ENCODE peak calls at places on chromosomes 13 and 19, in seven cellular contexts. One of them, this sample, is unnamed. For H3K4me1, the result is how much of the 10 kb centered on the place peaks cover.

GRCh38 chr19:30722801-30723200 is 350.6 kb downstream of the ZNF536 start:
- DNase-seq in A549: no peak
- DNase-seq in upper lobe of left lung: no peak
- DNase-seq in breast epithelium: no peak
- DNase-seq in H1: no peak
- DNase-seq in uterus: no peak
- DNase-seq in tibial nerve: no peak
- DNase-seq in this sample: no peak

GRCh38 chr13:59766236-59766635 is 397.5 kb downstream of the DIAPH3 start:
- DNase-seq in A549: no peak
- DNase-seq in uterus: no peak
- DNase-seq in H1: no peak
- DNase-seq in tibial nerve: no peak
- DNase-seq in upper lobe of left lung: no peak
- DNase-seq in breast epithelium: no peak
- DNase-seq in this sample: no peak

GRCh38 chr19:43675269-43675879 is 5.4 kb upstream of the PLAUR start:
- DNase-seq in H1: no peak
- DNase-seq in breast epithelium: peak
- DNase-seq in upper lobe of left lung: peak
- DNase-seq in A549: peak
- DNase-seq in uterus: no peak
- DNase-seq in tibial nerve: no peak
- DNase-seq in this sample: peak

GRCh38 chr13:27170521-27171243 is 929 bp downstream of the USP12 start:
- DNase-seq in upper lobe of left lung: peak
- DNase-seq in tibial nerve: no peak
- DNase-seq in A549: peak
- DNase-seq in uterus: peak
- DNase-seq in H1: no peak
- DNase-seq in breast epithelium: no peak
- DNase-seq in this sample: no peak

GRCh38 chr19:3135961-3136683 is at the start of gene GNA15:
- DNase-seq in tibial nerve: no peak
- DNase-seq in H1: no peak
- DNase-seq in upper lobe of left lung: peak
- DNase-seq in A549: no peak
- DNase-seq in breast epithelium: peak
- DNase-seq in uterus: no peak
- DNase-seq in this sample: no peak

GRCh38 chr13:89486065-89486464 is 1814.9 kb downstream of the SLITRK5 start:
- DNase-seq in breast epithelium: no peak
- DNase-seq in upper lobe of left lung: no peak
- DNase-seq in tibial nerve: no peak
- DNase-seq in uterus: no peak
- DNase-seq in H1: no peak
- DNase-seq in A549: no peak
- DNase-seq in this sample: no peak

GRCh38 chr19:42512743-42513304 is 15.5 kb downstream of the CEACAM1 start:
- DNase-seq in upper lobe of left lung: no peak
- DNase-seq in H1: no peak
- DNase-seq in tibial nerve: no peak
- DNase-seq in uterus: no peak
- DNase-seq in A549: no peak
- DNase-seq in breast epithelium: no peak
- DNase-seq in this sample: peak

GRCh38 chr19:926595-927043 is 784 bp downstream of the ARID3A start:
- DNase-seq in upper lobe of left lung: peak
- DNase-seq in breast epithelium: peak
- DNase-seq in uterus: peak
- DNase-seq in A549: no peak
- DNase-seq in H1: no peak
- DNase-seq in tibial nerve: no peak
- DNase-seq in this sample: no peak

GRCh38 chr19:56477429-56478338 is 539 bp upstream of the ZNF667 start:
- DNase-seq in H1: peak
- DNase-seq in breast epithelium: peak
- DNase-seq in uterus: peak
- DNase-seq in A549: no peak
- DNase-seq in tibial nerve: peak
- DNase-seq in upper lobe of left lung: peak
- DNase-seq in this sample: no peak

GRCh38 chr19:50555447-50556235 is 12.6 kb downstream of the LRRC4B start:
- DNase-seq in tibial nerve: no peak
- DNase-seq in upper lobe of left lung: no peak
- DNase-seq in A549: no peak
- DNase-seq in breast epithelium: no peak
- DNase-seq in uterus: no peak
- DNase-seq in H1: peak
- DNase-seq in this sample: no peak

GRCh38 chr13:49527123-49527522 is 31.4 kb downstream of the PHF11 start:
- DNase-seq in tibial nerve: no peak
- DNase-seq in A549: no peak
- DNase-seq in breast epithelium: no peak
- DNase-seq in upper lobe of left lung: no peak
- DNase-seq in uterus: no peak
- DNase-seq in H1: no peak
- DNase-seq in this sample: no peak

GRCh38 chr19:19823916-19824315 is 2.4 kb upstream of the ZNF506 start:
- DNase-seq in tibial nerve: no peak
- DNase-seq in upper lobe of left lung: no peak
- DNase-seq in uterus: no peak
- DNase-seq in H1: no peak
- DNase-seq in A549: no peak
- DNase-seq in breast epithelium: no peak
- DNase-seq in this sample: peak

GRCh38 chr13:31048521-31048920 is 113.2 kb downstream of the HSPH1 start:
- DNase-seq in upper lobe of left lung: no peak
- DNase-seq in uterus: no peak
- DNase-seq in breast epithelium: no peak
- DNase-seq in H1: no peak
- DNase-seq in A549: no peak
- DNase-seq in tibial nerve: no peak
- DNase-seq in this sample: no peak

GRCh38 chr13:87820221-87820620 is 149.1 kb downstream of the SLITRK5 start:
- DNase-seq in tibial nerve: no peak
- DNase-seq in upper lobe of left lung: no peak
- DNase-seq in uterus: no peak
- DNase-seq in H1: no peak
- DNase-seq in A549: no peak
- DNase-seq in breast epithelium: no peak
- DNase-seq in this sample: no peak

GRCh38 chr19:35000338-35000646 is 169 bp downstream of the GRAMD1A start:
- DNase-seq in H1: no peak
- DNase-seq in upper lobe of left lung: no peak
- DNase-seq in breast epithelium: no peak
- DNase-seq in uterus: no peak
- DNase-seq in tibial nerve: no peak
- DNase-seq in A549: no peak
- DNase-seq in this sample: no peak
- TF ChIP-seq POLR2A in H1: no peak
- TF ChIP-seq POLR2A in upper lobe of left lung: peak
- TF ChIP-seq POLR2A in breast epithelium: no peak
- TF ChIP-seq POLR2A in uterus: peak
- TF ChIP-seq POLR2A in tibial nerve: no peak
- TF ChIP-seq POLR2A in A549: peak
- TF ChIP-seq POLR2A in this sample: peak

GRCh38 chr13:28754698-28755545 is 36.2 kb upstream of the SLC46A3 start:
- DNase-seq in A549: no peak
- DNase-seq in tibial nerve: no peak
- DNase-seq in upper lobe of left lung: peak
- DNase-seq in breast epithelium: no peak
- DNase-seq in H1: no peak
- DNase-seq in uterus: no peak
- DNase-seq in this sample: no peak

GRCh38 chr13:28755546-28755870 is 36.7 kb upstream of the SLC46A3 start:
- DNase-seq in tibial nerve: no peak
- DNase-seq in breast epithelium: no peak
- DNase-seq in A549: no peak
- DNase-seq in upper lobe of left lung: no peak
- DNase-seq in uterus: no peak
- DNase-seq in H1: no peak
- DNase-seq in this sample: no peak

GRCh38 chr13:28753946-28754345 is 35.2 kb upstream of the SLC46A3 start:
- DNase-seq in upper lobe of left lung: no peak
- DNase-seq in A549: no peak
- DNase-seq in tibial nerve: no peak
- DNase-seq in breast epithelium: no peak
- DNase-seq in uterus: no peak
- DNase-seq in H1: no peak
- DNase-seq in this sample: no peak

GRCh38 chr13:28751210-28751935 is 32.6 kb upstream of the SLC46A3 start:
- DNase-seq in tibial nerve: no peak
- DNase-seq in breast epithelium: no peak
- DNase-seq in H1: no peak
- DNase-seq in uterus: no peak
- DNase-seq in A549: no peak
- DNase-seq in upper lobe of left lung: no peak
- DNase-seq in this sample: no peak

GRCh38 chr13:28753208-28753892 is 34.6 kb upstream of the SLC46A3 start:
- DNase-seq in A549: peak
- DNase-seq in tibial nerve: peak
- DNase-seq in breast epithelium: peak
- DNase-seq in uterus: no peak
- DNase-seq in H1: no peak
- DNase-seq in upper lobe of left lung: peak
- DNase-seq in this sample: no peak
- H3K4me1 ChIP-seq in A549: under half
- H3K4me1 ChIP-seq in tibial nerve: under half
- H3K4me1 ChIP-seq in breast epithelium: under half
- H3K4me1 ChIP-seq in uterus: under half
- H3K4me1 ChIP-seq in H1: under half
- H3K4me1 ChIP-seq in upper lobe of left lung: under half
- H3K4me1 ChIP-seq in this sample: under half

GRCh38 chr19:35457173-35457572 is 9.1 kb downstream of the FFAR2 start:
- DNase-seq in H1: no peak
- DNase-seq in breast epithelium: no peak
- DNase-seq in upper lobe of left lung: no peak
- DNase-seq in tibial nerve: no peak
- DNase-seq in A549: no peak
- DNase-seq in uterus: no peak
- DNase-seq in this sample: peak

GRCh38 chr19:35460608-35461007 is 12.6 kb downstream of the FFAR2 start:
- DNase-seq in A549: no peak
- DNase-seq in upper lobe of left lung: no peak
- DNase-seq in H1: no peak
- DNase-seq in breast epithelium: no peak
- DNase-seq in uterus: no peak
- DNase-seq in tibial nerve: no peak
- DNase-seq in this sample: no peak

GRCh38 chr19:35458192-35458591 is 10.1 kb downstream of the FFAR2 start:
- DNase-seq in A549: no peak
- DNase-seq in breast epithelium: no peak
- DNase-seq in H1: no peak
- DNase-seq in uterus: no peak
- DNase-seq in upper lobe of left lung: no peak
- DNase-seq in tibial nerve: no peak
- DNase-seq in this sample: no peak

GRCh38 chr19:35459414-35460082 is 11.5 kb downstream of the FFAR2 start:
- DNase-seq in A549: no peak
- DNase-seq in upper lobe of left lung: no peak
- DNase-seq in H1: no peak
- DNase-seq in breast epithelium: no peak
- DNase-seq in tibial nerve: no peak
- DNase-seq in uterus: peak
- DNase-seq in this sample: no peak

DNA sequence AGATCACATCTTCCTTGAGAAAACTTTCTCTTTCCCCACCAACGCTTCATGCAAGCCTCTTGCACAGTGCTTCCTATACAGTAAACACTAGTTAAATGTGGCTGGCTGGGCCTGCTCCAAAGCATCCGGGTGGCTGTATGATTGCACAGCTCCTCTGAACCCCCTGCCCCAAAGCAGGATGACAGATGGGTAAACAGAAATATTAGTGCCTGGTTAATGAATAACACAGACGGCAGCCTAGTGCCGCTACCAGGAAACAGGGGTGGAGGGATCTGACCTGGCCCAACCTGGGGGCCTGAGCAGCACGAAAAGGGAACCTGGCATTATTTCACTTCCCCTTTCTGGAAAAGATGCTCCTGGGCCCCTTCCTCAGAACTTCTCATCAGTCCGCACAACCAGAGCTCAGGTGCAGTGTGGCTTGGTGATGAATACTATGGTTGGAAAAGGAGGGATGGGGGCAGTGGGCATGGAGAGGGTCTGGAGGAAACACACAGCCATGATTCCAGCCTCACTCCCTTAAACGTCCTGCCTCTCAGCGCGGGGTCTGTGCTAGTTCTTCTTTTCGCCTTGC is 10.8 kb downstream of the FFAR2 start:
- DNase-seq in H1: no peak
- DNase-seq in upper lobe of left lung: peak
- DNase-seq in tibial nerve: no peak
- DNase-seq in uterus: no peak
- DNase-seq in breast epithelium: no peak
- DNase-seq in A549: no peak
- DNase-seq in this sample: peak
- TF ChIP-seq POLR2A in H1: no peak
- TF ChIP-seq POLR2A in upper lobe of left lung: no peak
- TF ChIP-seq POLR2A in tibial nerve: no peak
- TF ChIP-seq POLR2A in uterus: no peak
- TF ChIP-seq POLR2A in breast epithelium: no peak
- TF ChIP-seq POLR2A in A549: no peak
- TF ChIP-seq POLR2A in this sample: no peak

GRCh38 chr13:50598338-50598737 is 245.2 kb downstream of the DLEU7 start:
- DNase-seq in tibial nerve: no peak
- DNase-seq in upper lobe of left lung: no peak
- DNase-seq in H1: no peak
- DNase-seq in breast epithelium: no peak
- DNase-seq in A549: no peak
- DNase-seq in uterus: no peak
- DNase-seq in this sample: peak

GRCh38 chr13:50599046-50599445 is 244.4 kb downstream of the DLEU7 start:
- DNase-seq in tibial nerve: no peak
- DNase-seq in A549: no peak
- DNase-seq in uterus: no peak
- DNase-seq in breast epithelium: no peak
- DNase-seq in H1: no peak
- DNase-seq in upper lobe of left lung: no peak
- DNase-seq in this sample: no peak

GRCh38 chr13:50594276-50594970 is 249.1 kb downstream of the DLEU7 start:
- DNase-seq in upper lobe of left lung: no peak
- DNase-seq in breast epithelium: no peak
- DNase-seq in uterus: no peak
- DNase-seq in A549: no peak
- DNase-seq in tibial nerve: no peak
- DNase-seq in H1: no peak
- DNase-seq in this sample: peak

GRCh38 chr13:50596103-50596502 is 247.4 kb downstream of the DLEU7 start:
- DNase-seq in breast epithelium: no peak
- DNase-seq in tibial nerve: no peak
- DNase-seq in upper lobe of left lung: no peak
- DNase-seq in uterus: no peak
- DNase-seq in H1: no peak
- DNase-seq in A549: no peak
- DNase-seq in this sample: no peak

DNA sequence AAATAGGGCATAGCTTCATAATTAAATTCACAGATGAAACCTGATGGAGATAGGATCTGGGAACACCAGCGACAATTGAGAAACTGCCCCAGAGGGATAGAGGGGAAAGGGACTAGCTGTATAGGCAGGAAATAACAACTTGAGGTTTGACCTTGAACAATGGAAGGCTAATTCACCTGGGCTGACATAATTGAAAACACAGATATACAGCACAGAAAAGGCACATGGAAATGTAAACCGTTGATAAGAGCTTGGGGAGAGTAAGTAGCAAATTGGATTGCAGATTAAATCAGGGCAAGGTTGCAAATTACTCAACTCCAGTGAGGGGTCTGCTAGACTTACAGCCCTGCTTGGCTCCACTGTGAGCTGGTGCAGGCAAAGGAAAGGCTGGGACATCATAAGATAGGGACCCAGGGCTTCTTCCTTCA is 246.7 kb downstream of the DLEU7 start:
- DNase-seq in A549: no peak
- DNase-seq in tibial nerve: no peak
- DNase-seq in upper lobe of left lung: no peak
- DNase-seq in H1: no peak
- DNase-seq in uterus: no peak
- DNase-seq in breast epithelium: no peak
- DNase-seq in this sample: no peak
- H3K4me1 ChIP-seq in A549: under half
- H3K4me1 ChIP-seq in tibial nerve: under half
- H3K4me1 ChIP-seq in upper lobe of left lung: under half
- H3K4me1 ChIP-seq in H1: under half
- H3K4me1 ChIP-seq in uterus: under half
- H3K4me1 ChIP-seq in breast epithelium: under half
- H3K4me1 ChIP-seq in this sample: under half